ENCODE peak calls at places on chromosome 1, in five cellular contexts. P is H1, S is K562, L is endothelial cell of umbilical vein, O is transverse colon. W is an unnamed sample.

GRCh38 chr1:59220356-59220755 is 76.5 kb upstream of the FGGY start:
- DNase-seq in S (no peak), O (no peak), L (no peak), P (no peak), W (no peak)

GRCh38 chr1:112706505-112707216 is at the start of gene RHOC:
- DNase-seq in P (no peak), O (peak; percentile 81), S (peak; percentile 96), L (no peak), W (no peak)

GRCh38 chr1:178048426-178048825 is 45.5 kb upstream of the RASAL2 start:
- DNase-seq in S (no peak), L (no peak), P (no peak), O (no peak), W (no peak)

GRCh38 chr1:54220004-54220811 is 20.2 kb downstream of the MRPL37 start:
- DNase-seq in S (no peak), L (no peak), O (no peak), P (no peak), W (no peak)

GRCh38 chr1:222792744-222793143 is 22.1 kb upstream of the DISP1 start:
- DNase-seq in L (peak; percentile 44), O (no peak), S (peak; percentile 38), P (no peak), W (no peak)

GRCh38 chr1:247453256-247453655 is 4.6 kb downstream of the OR2B11 start:
- DNase-seq in P (no peak), S (no peak), O (no peak), L (no peak), W (no peak)

GRCh38 chr1:111612006-111612405 is 7.6 kb upstream of the RAP1A start:
- DNase-seq in L (no peak), P (no peak), S (no peak), O (no peak), W (no peak)

GRCh38 chr1:116154536-116154935 is 43.3 kb downstream of the MAB21L3 start:
- DNase-seq in P (no peak), O (no peak), L (no peak), S (no peak), W (no peak)

DNA sequence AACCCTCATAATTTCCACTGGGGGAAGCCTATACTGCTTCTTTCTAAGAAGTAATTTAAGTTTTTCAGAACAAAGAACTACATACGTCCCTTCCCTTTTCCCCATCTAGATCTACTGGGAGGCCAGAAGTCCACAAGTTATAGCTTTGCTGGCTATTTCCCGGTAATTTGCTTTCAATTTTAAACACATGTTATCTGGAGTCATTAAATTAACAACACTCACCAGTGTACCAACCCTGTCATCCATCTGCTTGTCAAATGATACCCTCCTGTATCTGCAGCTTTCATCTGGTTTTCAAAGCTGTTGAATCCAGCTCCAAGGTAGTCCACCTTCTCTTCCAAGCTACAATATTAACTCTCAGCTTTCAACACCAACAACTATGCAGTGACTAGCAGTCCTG is 466.7 kb upstream of the PKN2 start:
- DNase-seq in L (no peak), O (no peak), S (no peak), P (no peak), W (no peak)
- TF ChIP-seq POLR2AphosphoS5 in L (no peak), O (no peak), S (no peak), P (no peak), W (no peak)

GRCh38 chr1:13487143-13487868 is 26.5 kb downstream of the LRRC38 start:
- DNase-seq in S (peak; percentile 23), O (no peak), L (no peak), P (no peak), W (no peak)
- TF ChIP-seq POLR2A in S (no peak), O (no peak), L (no peak), P (no peak), W (no peak)

DNA sequence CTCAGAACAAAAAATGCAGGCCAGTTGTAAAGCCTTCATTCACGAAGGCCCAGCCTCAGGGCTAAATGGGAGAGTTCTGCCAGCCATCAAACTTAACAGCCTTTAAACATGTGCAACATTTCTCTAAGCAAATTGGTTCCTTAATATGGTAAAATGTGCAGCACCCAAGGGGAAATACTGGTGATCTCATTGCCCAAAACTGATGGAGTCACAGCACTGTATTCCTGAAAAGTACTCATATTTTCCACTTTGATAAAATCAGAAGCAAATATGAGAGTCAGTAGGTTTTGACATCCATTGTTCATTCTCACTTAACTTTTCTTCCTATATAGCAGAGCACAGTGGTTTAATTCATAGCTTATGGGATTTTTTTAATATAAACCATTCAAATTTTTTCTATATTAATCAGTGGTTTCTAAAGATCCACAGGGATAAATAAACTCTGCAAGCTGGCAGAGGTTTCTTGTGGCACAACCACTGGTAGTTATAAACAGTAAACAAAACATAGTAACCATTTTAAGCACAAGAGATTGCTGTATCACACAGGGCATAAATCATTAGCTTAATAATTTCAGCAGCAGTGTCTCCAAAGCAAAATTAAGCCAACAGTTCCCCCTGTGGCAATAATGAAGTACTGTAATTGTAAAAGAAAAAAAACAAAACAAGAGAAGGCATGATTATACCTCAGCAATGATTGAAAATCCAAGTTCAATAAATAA is 106.9 kb upstream of the LYPLAL1 start:
- DNase-seq in O (no peak), L (peak; percentile 75), P (no peak), S (no peak), W (no peak)
- H3K27ac ChIP-seq in O (no peak overlapping the region), L (no peak overlapping the region), P (no peak overlapping the region), S (no peak overlapping the region), W (no peak overlapping the region)

DNA sequence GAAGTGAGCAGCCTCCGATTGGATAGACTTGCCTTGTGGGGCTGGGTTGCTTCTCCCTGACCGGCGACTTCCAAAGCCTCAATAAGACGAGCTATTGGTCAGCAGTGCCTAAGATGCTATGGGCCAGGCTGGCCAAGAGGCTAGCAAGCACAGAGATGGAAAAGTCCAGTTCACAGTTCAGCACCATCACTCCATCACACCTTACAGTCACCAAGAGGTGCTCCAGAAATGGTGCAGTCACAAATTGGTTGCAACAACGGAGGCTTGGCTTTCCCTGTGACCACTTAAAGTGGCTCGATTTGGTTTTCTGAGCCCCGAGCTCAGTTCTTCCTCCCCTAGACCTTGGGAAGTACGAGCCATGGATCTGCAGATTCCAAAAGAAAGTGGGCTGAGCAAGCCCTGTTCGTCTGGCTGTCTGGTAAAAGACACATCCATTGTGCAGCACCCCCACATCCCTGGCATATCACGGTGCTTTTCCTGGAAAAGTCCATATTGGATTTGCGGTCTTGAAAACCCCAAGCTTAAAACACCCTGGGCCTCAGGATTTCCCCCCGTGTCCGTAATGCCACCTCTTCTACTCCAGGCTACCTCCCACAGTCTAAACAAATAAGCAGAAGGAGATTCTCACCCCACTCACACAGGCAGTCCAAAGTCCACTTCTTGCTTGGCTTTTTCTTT is 1.3 kb downstream of the SLAMF1 start:
- DNase-seq in S (no peak), O (no peak), P (no peak), L (no peak), W (no peak)
- TF ChIP-seq POLR2AphosphoS5 in S (no peak), O (no peak), P (no peak), L (no peak), W (no peak)

DNA sequence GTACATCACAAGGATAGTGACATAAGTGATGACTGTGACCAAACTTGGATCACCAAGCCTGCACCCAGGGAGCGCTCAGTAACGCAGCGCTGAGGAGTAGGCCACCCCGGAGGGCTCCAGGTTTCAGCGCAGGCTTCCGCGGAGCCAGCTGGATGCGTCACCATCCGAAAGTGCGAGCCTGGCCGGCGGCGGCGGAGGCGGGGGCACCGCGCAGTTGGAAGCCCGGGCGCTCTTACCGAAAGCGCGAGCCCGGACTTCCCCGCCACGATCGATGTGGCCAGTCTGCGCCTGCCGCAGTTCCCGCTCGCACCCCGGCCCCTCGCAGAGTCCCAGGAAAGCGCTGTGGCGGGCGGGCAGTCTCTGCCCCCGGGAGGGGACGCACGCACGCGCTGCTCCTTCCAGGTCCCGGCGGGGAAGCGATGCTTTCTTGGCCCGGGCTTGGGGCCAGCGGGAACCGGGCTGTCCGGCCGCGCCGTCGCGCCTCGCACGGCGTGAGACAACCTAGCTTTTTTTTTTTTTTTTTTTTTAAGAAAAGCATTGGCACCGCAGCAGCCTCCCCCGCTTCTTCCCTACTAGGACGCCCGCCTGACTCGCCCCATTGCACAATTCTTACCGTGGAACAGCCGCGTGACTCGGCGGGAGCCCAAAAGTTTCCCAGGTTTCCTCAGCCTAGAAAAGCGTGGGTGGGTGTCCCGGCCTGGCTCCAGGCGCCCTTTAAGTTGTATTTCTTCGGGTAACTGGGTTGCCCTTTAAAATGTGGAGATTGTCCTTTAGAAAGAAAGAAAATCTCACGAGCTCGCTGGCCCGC is 36.4 kb upstream of the JAK1 start:
- DNase-seq in L (peak; percentile 82), P (no peak), O (peak; percentile 78), S (no peak), W (peak; percentile 91)
- TF ChIP-seq POLR2A in L (peak; percentile 40), P (no peak), O (peak; percentile 45), S (no peak), W (peak; percentile 43)

GRCh38 chr1:93321720-93322119 is 24.0 kb upstream of the DR1 start:
- DNase-seq in P (no peak), L (no peak), O (no peak), S (no peak), W (no peak)

GRCh38 chr1:93323185-93323820 is 22.4 kb upstream of the DR1 start:
- DNase-seq in L (no peak), S (no peak), P (no peak), O (no peak), W (no peak)

GRCh38 chr1:93328809-93329477 is 16.8 kb upstream of the DR1 start:
- DNase-seq in P (no peak), L (no peak), S (no peak), O (peak; percentile 18), W (no peak)

GRCh38 chr1:93322349-93322748 is 23.4 kb upstream of the DR1 start:
- DNase-seq in O (no peak), S (no peak), P (no peak), L (no peak), W (no peak)

GRCh38 chr1:93324486-93325464 is 20.9 kb upstream of the DR1 start:
- DNase-seq in P (no peak), O (no peak), L (no peak), S (no peak), W (no peak)
- H3K27ac ChIP-seq in P (no peak overlapping the region), O (no peak overlapping the region), L (no peak overlapping the region), S (no peak overlapping the region), W (no peak overlapping the region)

GRCh38 chr1:40385437-40386310 is 12.1 kb downstream of the SMAP2 start:
- DNase-seq in P (no peak), S (no peak), O (peak; percentile 43), L (peak; percentile 11), W (no peak)
- TF ChIP-seq POLR2AphosphoS5 in P (no peak), S (no peak), O (peak; percentile 52), L (no peak), W (no peak)

GRCh38 chr1:162444903-162445302 is 33.0 kb upstream of the SH2D1B start:
- DNase-seq in L (no peak), P (no peak), S (no peak), O (no peak), W (no peak)
- TF ChIP-seq POLR2A in L (no peak), P (no peak), S (no peak), O (no peak), W (no peak)

W was measured in breast epithelium.